ENCODE peak calls at places on chromosomes 11 and 22, in seven cellular contexts. J is brain microvascular endothelial cell, M is tibial nerve, B is AG09309, O is natural killer cell, Q is SK-N-SH, W is RWPE1. F is an unnamed sample.

GRCh38 chr11:66418168-66418985 is 2.5 kb upstream of the NPAS4 start:
- DNase-seq in W (peak; percentile 97), M (no peak), O (peak; percentile 51), B (peak; percentile 90), Q (peak; percentile 85), J (peak; percentile 96), F (peak; percentile 80)

GRCh38 chr22:37310075-37310606 is 27.8 kb downstream of the CYTH4 start:
- DNase-seq in J (no peak), Q (no peak), W (no peak), M (no peak), B (no peak), O (no peak), F (no peak)

GRCh38 chr11:69620663-69621290 is 20.2 kb upstream of the CCND1 start:
- DNase-seq in W (no peak), B (no peak), J (no peak), M (no peak), Q (no peak), O (no peak), F (no peak)

GRCh38 chr11:4118107-4118506 is 23.5 kb downstream of the RRM1 start:
- DNase-seq in B (no peak), W (no peak), O (no peak), Q (no peak), J (peak; percentile 31), M (no peak), F (no peak)

GRCh38 chr11:43508511-43508918 is 149.8 kb downstream of the TTC17 start:
- DNase-seq in W (peak; percentile 51), J (peak; percentile 41), B (peak; percentile 46), Q (no peak), O (no peak), M (no peak), F (no peak)

GRCh38 chr11:121687961-121688566 is 235.3 kb upstream of the SORL1-AS1 start:
- DNase-seq in J (peak; percentile 75), O (no peak), B (peak; percentile 31), M (no peak), Q (no peak), W (no peak), F (no peak)

GRCh38 chr22:31342389-31343125 is 3.6 kb downstream of the PATZ1 start:
- DNase-seq in J (no peak), B (no peak), W (no peak), Q (no peak), M (no peak), O (no peak), F (no peak)

GRCh38 chr11:32435511-32435946 is at the start of gene WT1:
- DNase-seq in J (no peak), B (no peak), W (no peak), O (no peak), M (no peak), Q (peak; percentile 31), F (no peak)

GRCh38 chr22:23286296-23286695 is 106.0 kb downstream of the BCR start:
- DNase-seq in Q (no peak), J (no peak), M (no peak), O (no peak), B (no peak), W (no peak), F (no peak)

GRCh38 chr11:8022876-8023275 is 35.7 kb downstream of the EIF3F start:
- DNase-seq in O (no peak), M (no peak), J (no peak), W (no peak), Q (no peak), B (no peak), F (no peak)

GRCh38 chr11:125956371-125956770 is 10.5 kb downstream of the VSIG10L2 start:
- DNase-seq in J (no peak), B (no peak), O (no peak), Q (no peak), W (no peak), M (no peak), F (no peak)

GRCh38 chr22:20430641-20431519 is 6.7 kb downstream of the SCARF2 start:
- DNase-seq in B (no peak), W (peak; percentile 54), Q (peak; percentile 57), O (peak; percentile 47), J (no peak), M (no peak), F (no peak)

GRCh38 chr11:65291613-65292012 is 23.1 kb upstream of the CDC42EP2 start:
- DNase-seq in O (no peak), B (no peak), M (no peak), W (no peak), J (peak; percentile 51), Q (no peak), F (no peak)

GRCh38 chr11:111736191-111736590 is 30.0 kb downstream of the PPP2R1B start:
- DNase-seq in Q (no peak), B (peak; percentile 39), J (peak; percentile 45), O (no peak), M (no peak), W (no peak), F (no peak)

GRCh38 chr11:114909866-114910265 is 231.5 kb downstream of the NXPE2 start:
- DNase-seq in B (no peak), W (no peak), M (no peak), Q (no peak), O (no peak), J (no peak), F (no peak)

GRCh38 chr11:109422755-109423113 is 744 bp downstream of the C11orf87 start:
- DNase-seq in M (no peak), B (no peak), Q (peak; percentile 63), O (no peak), W (no peak), J (no peak), F (no peak)

GRCh38 chr11:31110825-31111224 is 258.7 kb downstream of the DCDC1 start:
- DNase-seq in W (no peak), M (no peak), B (no peak), J (no peak), Q (no peak), O (no peak), F (no peak)

GRCh38 chr11:77139201-77139600 is 11.2 kb downstream of the MYO7A start:
- DNase-seq in J (no peak), M (no peak), W (no peak), B (no peak), O (no peak), Q (no peak), F (no peak)

GRCh38 chr22:16974298-16975084 is 33.5 kb downstream of the GAB4 start:
- DNase-seq in M (no peak), J (no peak), B (no peak), W (no peak), O (no peak), Q (no peak), F (no peak)

GRCh38 chr11:129580278-129580677 is 204.6 kb downstream of the BARX2 start:
- DNase-seq in W (no peak), Q (peak; percentile 20), J (no peak), O (no peak), M (no peak), B (no peak), F (no peak)

GRCh38 chr11:48082771-48083170 is 102.4 kb downstream of the PTPRJ start:
- DNase-seq in O (no peak), M (no peak), W (no peak), Q (no peak), B (no peak), J (no peak), F (no peak)

DNA sequence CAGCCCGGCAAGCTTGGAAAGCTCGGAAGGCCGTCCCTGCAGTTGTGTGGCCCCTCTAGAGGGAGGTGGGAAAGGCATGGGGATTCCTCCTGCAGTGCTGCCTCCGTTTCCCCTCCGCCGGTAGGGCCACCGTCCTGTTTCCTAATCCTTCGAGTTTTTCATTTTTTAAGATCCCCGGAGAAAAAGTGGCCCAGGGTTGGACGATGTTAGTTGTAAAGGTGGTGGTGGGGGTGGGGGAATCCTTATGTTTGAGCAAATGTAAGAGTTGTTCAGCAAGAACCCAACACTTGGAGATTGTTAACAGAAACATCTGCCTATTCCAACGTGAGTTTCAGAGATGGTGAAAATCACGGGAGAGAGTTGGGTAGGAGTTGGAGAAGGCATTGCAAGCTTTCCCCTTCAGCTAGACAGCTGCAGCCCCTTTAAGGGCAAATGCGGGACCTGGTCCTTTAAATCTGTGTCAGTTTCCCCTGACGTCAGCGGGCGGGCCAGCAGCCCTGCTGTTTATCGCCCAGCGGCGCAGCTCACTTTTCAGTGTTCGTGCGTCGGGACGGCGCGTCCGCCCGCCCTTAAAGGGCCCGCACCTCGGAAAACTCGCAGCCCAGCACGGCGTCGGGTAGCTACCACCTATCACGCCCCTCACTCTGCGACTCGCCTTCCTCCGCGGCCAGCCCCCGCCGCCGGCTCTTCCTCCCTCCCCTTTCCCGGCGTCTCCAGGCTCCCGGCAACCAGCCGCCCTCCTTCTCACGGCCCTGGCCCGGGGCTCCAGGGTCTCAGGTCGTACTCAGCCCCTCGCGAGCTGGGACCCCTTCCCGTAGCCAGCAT is at the start of gene SIDT2:
- DNase-seq in O (peak; percentile 84), B (peak; percentile 52), J (peak; percentile 92), Q (peak; percentile 92), M (peak; percentile 90), W (peak; percentile 83), F (peak; percentile 90)
- TF ChIP-seq CTCF in O (peak; percentile 13), B (no peak), J (no peak), Q (no peak), M (no peak), W (no peak), F (no peak)

GRCh38 chr11:70948416-70948815 is 304.0 kb downstream of the SHANK2 start:
- DNase-seq in Q (no peak), J (no peak), M (no peak), B (no peak), W (no peak), O (no peak), F (no peak)

GRCh38 chr11:70944141-70944540 is 308.2 kb downstream of the SHANK2 start:
- DNase-seq in J (no peak), W (no peak), Q (no peak), O (no peak), M (no peak), B (no peak), F (no peak)

GRCh38 chr11:70944636-70945035 is 307.7 kb downstream of the SHANK2 start:
- DNase-seq in Q (no peak), B (no peak), W (no peak), O (no peak), J (no peak), M (no peak), F (no peak)

GRCh38 chr11:70942593-70942992 is 309.8 kb downstream of the SHANK2 start:
- DNase-seq in O (no peak), J (no peak), Q (no peak), B (no peak), M (no peak), W (no peak), F (no peak)
- TF ChIP-seq CTCF in O (no peak), J (peak; percentile 56), Q (peak; percentile 50), B (peak; percentile 16), M (no peak), W (no peak), F (peak; percentile 65)

DNA sequence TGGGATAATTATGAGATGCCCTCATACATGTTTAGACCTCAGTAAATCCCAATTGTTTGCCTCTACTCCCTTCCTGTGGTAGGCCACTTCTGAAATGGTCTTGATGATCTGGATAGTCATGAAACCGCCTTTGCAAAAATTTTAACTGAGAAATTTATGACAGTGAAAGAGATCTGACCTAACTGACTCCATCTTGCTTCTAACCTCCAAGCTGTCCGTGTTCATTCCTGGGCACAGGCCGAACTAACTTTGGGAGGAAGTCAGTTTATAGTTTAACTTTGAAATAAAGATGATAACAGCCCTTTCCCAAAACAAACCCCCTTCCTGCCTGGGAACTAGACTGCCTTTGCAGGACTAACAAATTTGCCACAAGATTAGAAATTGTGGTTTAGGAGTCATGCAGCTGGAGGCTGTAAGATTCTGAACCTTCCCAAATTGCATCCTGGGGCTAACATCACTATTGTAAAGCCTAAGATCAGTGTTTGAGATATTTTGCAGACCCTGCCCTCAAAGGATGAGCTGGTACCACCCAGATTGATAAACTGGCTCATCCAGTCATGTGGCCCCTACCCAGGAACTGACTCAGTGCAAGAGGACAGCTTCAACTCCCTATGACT is 19.9 kb upstream of the CTR9 start:
- DNase-seq in W (no peak), Q (no peak), J (no peak), M (no peak), B (no peak), O (no peak), F (no peak)
- TF ChIP-seq CTCF in W (no peak), Q (no peak), J (no peak), M (no peak), B (no peak), O (no peak), F (no peak)

GRCh38 chr11:60252208-60252566 is 9.2 kb upstream of the MS4A4E start:
- DNase-seq in Q (no peak), O (no peak), B (no peak), M (no peak), W (no peak), J (no peak), F (no peak)
- TF ChIP-seq CTCF in Q (no peak), O (no peak), B (no peak), M (no peak), W (no peak), J (no peak), F (no peak)